ENCODE peak calls at places on chromosomes 11 and 22, in eight cellular contexts. C, E, U, B, O, D, I and Q are unnamed samples.

GRCh38 chr22:32562916-32563315 is 88.3 kb downstream of the FBXO7 start:
- DNase-seq in E (no peak), O (no peak), C (no peak), U (no peak), I (no peak), D (no peak), B (no peak), Q (no peak)

GRCh38 chr11:15179167-15179566 is 64.4 kb downstream of the INSC start:
- DNase-seq in I (peak; percentile 64), U (no peak), E (no peak), O (no peak), D (no peak), C (no peak), B (no peak), Q (no peak)

GRCh38 chr11:110121204-110121603 is 28.0 kb downstream of the ZC3H12C start:
- DNase-seq in I (no peak), E (no peak), U (no peak), B (peak; percentile 39), C (no peak), D (no peak), O (no peak), Q (no peak)

GRCh38 chr11:8593935-8594909 is at the start of gene STK33:
- DNase-seq in I (no peak), C (peak; percentile 93), B (no peak), D (no peak), E (no peak), O (peak; percentile 55), U (peak; percentile 47), Q (peak; percentile 75)

GRCh38 chr11:89498845-89499448 is 7.8 kb upstream of the NOX4 start:
- DNase-seq in E (no peak), O (no peak), U (peak; percentile 14), C (no peak), B (no peak), I (no peak), D (no peak), Q (no peak)

GRCh38 chr11:1933416-1934325 is 13.5 kb upstream of the MRPL23 start:
- DNase-seq in O (no peak), D (no peak), U (no peak), B (no peak), I (no peak), E (no peak), C (no peak), Q (no peak)

GRCh38 chr11:71250512-71251158 is 1.7 kb downstream of the SHANK2 start:
- DNase-seq in D (no peak), I (no peak), E (no peak), B (no peak), U (no peak), O (no peak), C (peak; percentile 27), Q (no peak)

GRCh38 chr11:66497206-66497605 is 13.2 kb upstream of the BBS1 start:
- DNase-seq in U (no peak), D (no peak), E (no peak), I (no peak), O (no peak), C (no peak), B (no peak), Q (no peak)

GRCh38 chr22:19105867-19106802 is 16.1 kb downstream of the DGCR2 start:
- DNase-seq in I (no peak), D (no peak), B (no peak), U (peak; percentile 18), O (no peak), C (peak; percentile 47), E (no peak), Q (peak; percentile 23)

GRCh38 chr11:72430743-72431570 is 3.4 kb downstream of the CLPB start:
- DNase-seq in U (peak; percentile 62), D (peak; percentile 39), O (peak; percentile 16), E (no peak), I (no peak), B (no peak), C (peak; percentile 69), Q (peak; percentile 78)

GRCh38 chr11:22169833-22170232 is 23.1 kb upstream of the ANO5 start:
- DNase-seq in U (peak; percentile 36), E (no peak), I (no peak), D (no peak), O (no peak), B (no peak), C (no peak), Q (no peak)

GRCh38 chr11:61488651-61489291 is 19.8 kb upstream of the LRRC10B start:
- DNase-seq in D (no peak), U (peak; percentile 75), I (no peak), E (no peak), O (peak; percentile 60), C (peak; percentile 70), B (no peak), Q (peak; percentile 97)

GRCh38 chr11:1766719-1767398 is 3.1 kb upstream of the CTSD start:
- DNase-seq in D (no peak), B (no peak), O (no peak), I (no peak), C (no peak), U (no peak), E (no peak), Q (no peak)

GRCh38 chr22:48605856-48606255 is 1221.8 kb downstream of the BRD1 start:
- DNase-seq in C (no peak), D (no peak), E (no peak), U (peak; percentile 88), I (no peak), B (no peak), O (no peak), Q (no peak)

GRCh38 chr22:38034278-38034882 is 22.8 kb upstream of the PICK1 start:
- DNase-seq in E (peak; percentile 57), D (peak; percentile 68), B (peak; percentile 69), C (peak; percentile 79), I (peak; percentile 48), U (peak; percentile 21), O (no peak), Q (peak; percentile 93)

GRCh38 chr11:130124096-130124495 is 35.5 kb upstream of the ST14 start:
- DNase-seq in D (no peak), C (no peak), E (peak; percentile 51), U (peak; percentile 19), B (no peak), O (no peak), I (peak; percentile 70), Q (no peak)